ENCODE peak calls at places on chromosomes 6 and 20, in four cellular contexts. V, F, B and H are unnamed samples.

GRCh38 chr6:133242761-133243590 is 1.8 kb downstream of the EYA4 start:
- DNase-seq in V (no peak), B (no peak), F (no peak), H (no peak)

GRCh38 chr6:45421700-45422540 is 44.2 kb upstream of the SUPT3H start:
- DNase-seq in V (no peak), B (peak), F (peak), H (peak)

GRCh38 chr6:119541132-119541905 is 191.8 kb upstream of the MAN1A1 start:
- DNase-seq in F (no peak), B (no peak), V (no peak), H (peak)

GRCh38 chr6:41894366-41895299 is 542 bp downstream of the USP49 start:
- DNase-seq in F (no peak), V (no peak), B (no peak), H (no peak)

GRCh38 chr20:48750941-48751620 is 76.7 kb downstream of the PREX1 start:
- DNase-seq in F (no peak), B (no peak), V (no peak), H (no peak)

GRCh38 chr6:49468042-49468441 is 4.9 kb downstream of the CENPQ start:
- DNase-seq in V (no peak), B (no peak), F (no peak), H (no peak)

GRCh38 chr6:124029535-124029934 is 225.9 kb downstream of the NKAIN2 start:
- DNase-seq in V (no peak), B (no peak), F (no peak), H (no peak)

GRCh38 chr20:58697201-58697866 is 4.7 kb downstream of the NPEPL1 start:
- DNase-seq in B (peak), V (no peak), F (no peak), H (no peak)

GRCh38 chr20:10653593-10654288 is 20.1 kb downstream of the JAG1 start:
- DNase-seq in F (no peak), V (peak), B (no peak), H (no peak)

GRCh38 chr6:134686071-134686470 is 263.8 kb downstream of the ALDH8A1 start:
- DNase-seq in V (no peak), F (no peak), B (no peak), H (no peak)

GRCh38 chr6:85660181-85660611 is 17.5 kb upstream of the SYNCRIP start:
- DNase-seq in B (no peak), F (peak), V (no peak), H (peak)

GRCh38 chr6:120262354-120262753 is 912.8 kb upstream of the MAN1A1 start:
- DNase-seq in V (no peak), F (no peak), B (no peak), H (no peak)

GRCh38 chr6:98014791-98015201 is 731.8 kb upstream of the MMS22L start:
- DNase-seq in V (no peak), F (no peak), B (no peak), H (no peak)

GRCh38 chr6:129671442-129672344 is 38.3 kb downstream of the ARHGAP18 start:
- DNase-seq in B (peak), F (peak), V (peak), H (no peak)

GRCh38 chr20:46512943-46513844 is at the start of gene ZNF334:
- DNase-seq in V (no peak), F (peak), B (peak), H (no peak)

GRCh38 chr6:15962449-15962764 is 166.5 kb upstream of the MYLIP start:
- DNase-seq in F (no peak), B (no peak), V (no peak), H (no peak)

GRCh38 chr6:73652637-73653570 is 888 bp downstream of the SLC17A5 start:
- DNase-seq in F (peak), V (peak), B (peak), H (peak)
- TF ChIP-seq HDAC2 in F (no peak), V (no peak), B (peak), H (no peak)

DNA sequence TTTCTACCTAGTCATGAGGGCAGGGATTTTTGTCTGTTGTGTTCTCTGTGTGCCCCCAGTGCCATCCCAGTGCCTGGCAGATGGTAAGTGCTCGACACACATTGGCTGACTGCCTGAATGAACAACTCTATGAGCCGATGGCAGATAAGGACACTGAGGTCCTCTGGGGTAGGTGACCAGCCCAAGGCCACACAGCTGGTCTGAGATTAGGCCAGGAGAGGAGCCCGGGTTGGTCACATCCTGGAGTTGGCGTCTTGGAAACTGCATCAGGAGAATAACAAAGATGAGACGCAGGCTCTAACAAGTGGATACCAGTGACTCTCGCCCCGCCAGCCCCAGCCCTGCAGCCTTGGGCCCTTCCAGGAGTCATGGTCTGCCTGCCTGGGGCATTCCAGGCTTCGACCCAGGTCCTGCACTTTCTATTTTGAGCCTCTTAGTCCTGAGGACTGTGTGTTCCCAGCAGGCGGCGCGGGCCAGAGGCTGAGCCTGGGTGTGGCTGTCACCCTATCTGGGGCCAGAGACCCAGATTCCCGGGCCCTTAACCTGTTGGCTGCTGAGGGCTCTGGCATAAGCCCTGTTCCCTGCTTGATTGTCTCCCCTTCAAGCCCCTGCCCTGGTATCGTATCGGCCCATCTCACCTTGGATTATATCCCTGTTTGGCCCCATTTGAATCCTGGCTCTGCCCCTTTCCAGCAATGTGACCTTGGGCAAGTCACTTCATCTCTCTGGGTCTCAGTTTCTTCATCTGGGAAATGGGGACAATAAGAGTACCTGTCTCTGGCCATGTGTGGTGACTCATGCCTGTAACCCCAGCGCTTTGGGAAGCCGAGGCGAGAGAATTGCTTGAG is 88.3 kb downstream of the CEBPB start:
- DNase-seq in B (peak), F (peak), V (no peak), H (peak)
- TF ChIP-seq JUNB in B (no peak), F (no peak), V (no peak), H (no peak)

DNA sequence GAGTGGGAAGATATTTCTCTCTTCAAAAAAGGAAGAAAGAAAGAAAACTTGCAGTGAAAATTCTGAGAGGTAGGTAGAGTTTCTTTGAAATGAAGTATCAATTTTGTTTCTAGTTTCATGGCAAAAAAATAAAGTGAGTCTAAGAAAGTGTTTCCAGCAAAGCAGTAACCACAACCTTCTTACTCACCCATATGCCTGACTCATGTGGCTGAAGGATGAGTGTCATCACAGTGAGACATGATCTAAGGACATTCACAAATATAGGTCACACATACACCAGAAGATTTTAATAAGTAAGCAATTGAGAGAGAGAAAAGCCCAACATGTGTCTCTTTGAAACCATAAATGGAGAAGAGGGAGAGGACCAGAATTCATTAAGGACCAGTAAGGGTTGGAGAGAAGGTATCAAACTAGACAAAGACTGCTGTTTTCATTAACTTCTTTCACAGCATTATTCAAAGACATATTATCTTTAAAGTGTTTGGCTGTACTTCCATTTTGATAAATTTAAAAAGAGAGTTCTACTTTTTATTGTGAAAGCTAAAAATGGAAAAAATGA is 169.5 kb downstream of the FRK start:
- DNase-seq in V (peak), B (no peak), F (no peak), H (peak)
- TF ChIP-seq HDAC2 in V (no peak), B (no peak), F (no peak), H (no peak)

DNA sequence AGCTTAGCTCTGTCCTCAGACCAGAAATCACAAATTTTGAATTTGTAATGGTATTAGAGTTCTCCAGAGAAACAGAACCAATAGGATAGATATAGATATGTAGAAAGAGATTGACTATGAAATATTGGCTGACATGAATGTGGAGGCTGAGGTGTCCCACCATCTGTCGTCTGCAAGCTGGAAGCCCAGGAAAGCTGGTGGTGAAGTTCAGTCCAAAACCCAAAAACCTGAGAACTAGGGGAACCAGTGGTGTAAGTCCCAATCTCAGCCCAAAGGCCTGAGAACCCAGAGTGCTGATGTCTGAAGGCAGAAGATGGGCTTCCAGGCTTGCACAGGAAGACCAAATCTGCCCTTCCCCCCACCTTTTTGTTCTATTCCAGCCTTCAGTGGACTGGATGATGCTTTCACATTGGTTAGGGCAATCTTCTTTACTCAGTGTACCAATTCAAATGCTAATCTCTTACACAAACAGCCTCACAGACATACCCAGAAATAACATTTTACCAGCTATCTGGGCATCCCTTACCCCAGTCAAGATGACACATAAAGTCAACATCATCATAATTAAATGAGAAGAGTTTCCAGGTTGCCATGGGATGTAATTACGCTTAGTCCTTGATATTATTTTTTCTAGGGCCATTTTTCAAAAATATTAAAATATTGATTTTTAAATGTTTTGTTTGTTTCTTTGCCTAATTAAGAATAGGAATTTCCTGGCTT is 570.8 kb downstream of the UTRN start:
- DNase-seq in F (peak), V (no peak), B (no peak), H (no peak)
- TF ChIP-seq JUNB in F (no peak), V (no peak), B (no peak), H (no peak)

GRCh38 chr6:131966443-131966842 is 15.3 kb upstream of the CCN2 start:
- DNase-seq in B (no peak), V (no peak), F (no peak), H (no peak)
- TF ChIP-seq HDAC2 in B (no peak), V (no peak), F (no peak), H (no peak)

GRCh38 chr6:33762713-33763112 is 16.0 kb upstream of the IP6K3 start:
- DNase-seq in V (no peak), F (no peak), B (no peak), H (no peak)

GRCh38 chr6:33761922-33762629 is 15.4 kb upstream of the IP6K3 start:
- DNase-seq in B (peak), F (peak), V (no peak), H (peak)

GRCh38 chr6:33765368-33765767 is 18.7 kb upstream of the IP6K3 start:
- DNase-seq in B (no peak), F (no peak), V (no peak), H (no peak)

GRCh38 chr6:33764036-33764435 is 17.3 kb upstream of the IP6K3 start:
- DNase-seq in F (no peak), V (no peak), B (no peak), H (no peak)

DNA sequence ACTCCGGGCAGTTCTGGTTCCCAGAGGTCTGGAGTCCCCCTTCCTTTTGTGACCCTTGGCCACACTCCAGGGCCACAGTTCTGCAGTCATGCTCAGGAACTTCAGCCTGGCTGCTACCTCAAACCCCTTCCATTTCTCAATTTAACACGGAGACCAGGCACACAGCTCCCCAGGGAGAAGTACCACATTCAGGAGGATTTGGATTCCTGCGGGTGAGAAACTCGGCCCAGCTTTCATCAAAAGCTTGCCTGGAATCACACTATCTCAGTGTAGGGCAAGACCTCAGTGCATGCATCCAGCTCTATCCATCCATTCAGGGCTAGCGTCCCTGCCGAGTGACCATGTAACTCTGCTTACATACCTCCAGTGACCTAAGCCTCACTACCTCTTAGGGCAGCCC is 16.8 kb upstream of the IP6K3 start:
- DNase-seq in B (no peak), F (no peak), V (no peak), H (no peak)
- TF ChIP-seq JUNB in B (no peak), F (no peak), V (no peak), H (no peak)